ENCODE peak calls at places on chromosome 3, in nine cellular contexts. One of them, this sample, is unnamed.

GRCh38 chr3:194615221-194615620 is 18.0 kb downstream of the TMEM44 start:
- DNase-seq in K562: no peak
- DNase-seq in A549: no peak
- DNase-seq in prostate gland: no peak
- DNase-seq in lower lobe of right lung: no peak
- DNase-seq in HFF-Myc: no peak
- DNase-seq in adrenal gland: no peak
- DNase-seq in fibroblast of pulmonary artery: no peak
- DNase-seq in A673: no peak
- DNase-seq in this sample: no peak

GRCh38 chr3:44835684-44836083 is 26.0 kb upstream of the TMEM42 start:
- DNase-seq in K562: no peak
- DNase-seq in A549: no peak
- DNase-seq in prostate gland: no peak
- DNase-seq in lower lobe of right lung: no peak
- DNase-seq in HFF-Myc: no peak
- DNase-seq in adrenal gland: no peak
- DNase-seq in fibroblast of pulmonary artery: no peak
- DNase-seq in A673: no peak
- DNase-seq in this sample: no peak

GRCh38 chr3:122394173-122394572 is 10.2 kb downstream of the FAM162A start:
- DNase-seq in K562: no peak
- DNase-seq in A549: no peak
- DNase-seq in prostate gland: no peak
- DNase-seq in lower lobe of right lung: no peak
- DNase-seq in HFF-Myc: no peak
- DNase-seq in adrenal gland: no peak
- DNase-seq in fibroblast of pulmonary artery: no peak
- DNase-seq in A673: no peak
- DNase-seq in this sample: no peak

GRCh38 chr3:113293348-113293747 is 82.0 kb downstream of the BOC start:
- DNase-seq in K562: no peak
- DNase-seq in A549: no peak
- DNase-seq in prostate gland: no peak
- DNase-seq in lower lobe of right lung: no peak
- DNase-seq in HFF-Myc: no peak
- DNase-seq in adrenal gland: no peak
- DNase-seq in fibroblast of pulmonary artery: no peak
- DNase-seq in A673: no peak
- DNase-seq in this sample: no peak

GRCh38 chr3:172892158-172892557 is 141.6 kb downstream of the ECT2 start:
- DNase-seq in K562: no peak
- DNase-seq in A549: no peak
- DNase-seq in prostate gland: no peak
- DNase-seq in lower lobe of right lung: no peak
- DNase-seq in HFF-Myc: peak; percentile 88
- DNase-seq in adrenal gland: no peak
- DNase-seq in fibroblast of pulmonary artery: peak; percentile 77
- DNase-seq in A673: peak; percentile 28
- DNase-seq in this sample: no peak

GRCh38 chr3:46558184-46559029 is 7.7 kb downstream of the LRRC2 start:
- DNase-seq in K562: peak; percentile 97
- DNase-seq in A549: peak; percentile 89
- DNase-seq in prostate gland: peak; percentile 79
- DNase-seq in lower lobe of right lung: peak; percentile 87
- DNase-seq in HFF-Myc: peak; percentile 86
- DNase-seq in adrenal gland: peak; percentile 67
- DNase-seq in fibroblast of pulmonary artery: peak; percentile 83
- DNase-seq in A673: peak; percentile 83
- DNase-seq in this sample: peak; percentile 94

GRCh38 chr3:155102329-155102728 is 22.2 kb downstream of the MME start:
- DNase-seq in K562: no peak
- DNase-seq in A549: no peak
- DNase-seq in prostate gland: no peak
- DNase-seq in lower lobe of right lung: no peak
- DNase-seq in HFF-Myc: no peak
- DNase-seq in adrenal gland: no peak
- DNase-seq in fibroblast of pulmonary artery: no peak
- DNase-seq in A673: no peak
- DNase-seq in this sample: no peak

GRCh38 chr3:44277925-44278324 is 36.2 kb downstream of the TOPAZ1 start:
- DNase-seq in K562: no peak
- DNase-seq in A549: no peak
- DNase-seq in prostate gland: no peak
- DNase-seq in lower lobe of right lung: no peak
- DNase-seq in HFF-Myc: no peak
- DNase-seq in adrenal gland: no peak
- DNase-seq in fibroblast of pulmonary artery: no peak
- DNase-seq in A673: no peak
- DNase-seq in this sample: no peak

GRCh38 chr3:73461582-73461981 is 163.2 kb downstream of the PDZRN3 start:
- DNase-seq in K562: no peak
- DNase-seq in A549: no peak
- DNase-seq in prostate gland: no peak
- DNase-seq in lower lobe of right lung: no peak
- DNase-seq in HFF-Myc: no peak
- DNase-seq in adrenal gland: peak; percentile 32
- DNase-seq in fibroblast of pulmonary artery: peak; percentile 34
- DNase-seq in A673: no peak
- DNase-seq in this sample: peak; percentile 79

GRCh38 chr3:127172670-127173515 is 20.0 kb upstream of the PRR23E start:
- DNase-seq in K562: no peak
- DNase-seq in A549: no peak
- DNase-seq in prostate gland: no peak
- DNase-seq in lower lobe of right lung: no peak
- DNase-seq in HFF-Myc: peak; percentile 52
- DNase-seq in adrenal gland: peak; percentile 15
- DNase-seq in fibroblast of pulmonary artery: peak; percentile 30
- DNase-seq in A673: peak; percentile 83
- DNase-seq in this sample: peak; percentile 69

GRCh38 chr3:73026111-73026510 is 29.5 kb downstream of the PPP4R2 start:
- DNase-seq in K562: no peak
- DNase-seq in A549: no peak
- DNase-seq in prostate gland: no peak
- DNase-seq in lower lobe of right lung: no peak
- DNase-seq in HFF-Myc: no peak
- DNase-seq in adrenal gland: no peak
- DNase-seq in fibroblast of pulmonary artery: no peak
- DNase-seq in A673: no peak
- DNase-seq in this sample: no peak

GRCh38 chr3:62622553-62623174 is 249.3 kb upstream of the FEZF2 start:
- DNase-seq in K562: peak; percentile 34
- DNase-seq in A549: peak; percentile 34
- DNase-seq in prostate gland: peak; percentile 10
- DNase-seq in lower lobe of right lung: no peak
- DNase-seq in HFF-Myc: peak; percentile 44
- DNase-seq in adrenal gland: peak; percentile 12
- DNase-seq in fibroblast of pulmonary artery: peak; percentile 81
- DNase-seq in A673: peak; percentile 48
- DNase-seq in this sample: no peak

GRCh38 chr3:123907720-123908119 is 23.6 kb upstream of the MYLK start:
- DNase-seq in K562: no peak
- DNase-seq in A549: no peak
- DNase-seq in prostate gland: no peak
- DNase-seq in lower lobe of right lung: no peak
- DNase-seq in HFF-Myc: no peak
- DNase-seq in adrenal gland: no peak
- DNase-seq in fibroblast of pulmonary artery: no peak
- DNase-seq in A673: no peak
- DNase-seq in this sample: no peak

GRCh38 chr3:168545591-168545990 is 449.9 kb upstream of the GOLIM4 start:
- DNase-seq in K562: no peak
- DNase-seq in A549: no peak
- DNase-seq in prostate gland: no peak
- DNase-seq in lower lobe of right lung: no peak
- DNase-seq in HFF-Myc: no peak
- DNase-seq in adrenal gland: no peak
- DNase-seq in fibroblast of pulmonary artery: peak; percentile 27
- DNase-seq in A673: no peak
- DNase-seq in this sample: no peak

GRCh38 chr3:73490453-73491311 is 134.1 kb downstream of the PDZRN3 start:
- DNase-seq in K562: no peak
- DNase-seq in A549: no peak
- DNase-seq in prostate gland: no peak
- DNase-seq in lower lobe of right lung: peak; percentile 51
- DNase-seq in HFF-Myc: no peak
- DNase-seq in adrenal gland: peak; percentile 70
- DNase-seq in fibroblast of pulmonary artery: peak; percentile 25
- DNase-seq in A673: no peak
- DNase-seq in this sample: peak; percentile 56

GRCh38 chr3:127822166-127822835 is at the start of gene MGLL:
- DNase-seq in K562: no peak
- DNase-seq in A549: peak; percentile 43
- DNase-seq in prostate gland: no peak
- DNase-seq in lower lobe of right lung: peak; percentile 68
- DNase-seq in HFF-Myc: no peak
- DNase-seq in adrenal gland: peak; percentile 22
- DNase-seq in fibroblast of pulmonary artery: peak; percentile 32
- DNase-seq in A673: peak; percentile 26
- DNase-seq in this sample: peak; percentile 78

GRCh38 chr3:108757404-108757982 is at the start of gene RETNLB:
- DNase-seq in K562: no peak
- DNase-seq in A549: no peak
- DNase-seq in prostate gland: no peak
- DNase-seq in lower lobe of right lung: no peak
- DNase-seq in HFF-Myc: no peak
- DNase-seq in adrenal gland: no peak
- DNase-seq in fibroblast of pulmonary artery: no peak
- DNase-seq in A673: peak; percentile 5
- DNase-seq in this sample: no peak
- H3K4me3 ChIP-seq in K562: no peak within 1 kb of the TSS
- H3K4me3 ChIP-seq in A549: no peak within 1 kb of the TSS
- H3K4me3 ChIP-seq in prostate gland: no peak within 1 kb of the TSS
- H3K4me3 ChIP-seq in lower lobe of right lung: no peak within 1 kb of the TSS
- H3K4me3 ChIP-seq in HFF-Myc: no peak within 1 kb of the TSS
- H3K4me3 ChIP-seq in adrenal gland: no peak within 1 kb of the TSS
- H3K4me3 ChIP-seq in fibroblast of pulmonary artery: no peak within 1 kb of the TSS
- H3K4me3 ChIP-seq in A673: no peak within 1 kb of the TSS
- H3K4me3 ChIP-seq in this sample: no peak within 1 kb of the TSS

GRCh38 chr3:161219495-161219894 is 1.6 kb upstream of the NMD3 start:
- DNase-seq in K562: no peak
- DNase-seq in A549: no peak
- DNase-seq in prostate gland: no peak
- DNase-seq in lower lobe of right lung: no peak
- DNase-seq in HFF-Myc: no peak
- DNase-seq in adrenal gland: no peak
- DNase-seq in fibroblast of pulmonary artery: no peak
- DNase-seq in A673: no peak
- DNase-seq in this sample: no peak

GRCh38 chr3:161221881-161222600 is 930 bp downstream of the NMD3 start:
- DNase-seq in K562: peak; percentile 18
- DNase-seq in A549: peak; percentile 21
- DNase-seq in prostate gland: peak; percentile 21
- DNase-seq in lower lobe of right lung: peak; percentile 46
- DNase-seq in HFF-Myc: no peak
- DNase-seq in adrenal gland: peak; percentile 49
- DNase-seq in fibroblast of pulmonary artery: peak; percentile 44
- DNase-seq in A673: peak; percentile 47
- DNase-seq in this sample: peak; percentile 68

GRCh38 chr3:161220850-161221753 is at the start of gene NMD3:
- DNase-seq in K562: peak; percentile 94
- DNase-seq in A549: peak; percentile 93
- DNase-seq in prostate gland: peak; percentile 95
- DNase-seq in lower lobe of right lung: peak; percentile 94
- DNase-seq in HFF-Myc: peak; percentile 77
- DNase-seq in adrenal gland: peak; percentile 95
- DNase-seq in fibroblast of pulmonary artery: peak; percentile 96
- DNase-seq in A673: peak; percentile 97
- DNase-seq in this sample: peak; percentile 98

GRCh38 chr3:161224786-161225185 is 3.7 kb downstream of the NMD3 start:
- DNase-seq in K562: no peak
- DNase-seq in A549: no peak
- DNase-seq in prostate gland: no peak
- DNase-seq in lower lobe of right lung: no peak
- DNase-seq in HFF-Myc: no peak
- DNase-seq in adrenal gland: no peak
- DNase-seq in fibroblast of pulmonary artery: no peak
- DNase-seq in A673: no peak
- DNase-seq in this sample: no peak

DNA sequence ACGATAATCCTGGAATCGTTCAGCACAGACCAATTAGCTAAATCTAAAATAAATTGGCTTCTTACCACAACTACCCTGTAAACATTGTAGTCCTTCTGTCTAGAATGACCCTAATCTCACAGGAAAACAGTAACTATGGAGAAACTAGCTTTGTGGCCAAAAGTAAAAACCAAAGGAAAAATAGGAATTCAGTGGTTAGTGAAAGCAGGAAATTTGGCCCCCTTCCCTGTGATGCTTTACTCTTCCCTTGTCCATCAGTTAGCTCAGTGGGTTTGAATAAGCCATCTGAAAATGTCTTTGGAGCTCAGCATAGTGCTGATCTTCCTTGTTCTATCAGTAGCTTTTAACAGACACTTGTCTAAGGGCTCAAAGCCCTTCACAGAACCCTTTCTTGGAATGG is 1.6 kb downstream of the NMD3 start:
- DNase-seq in K562: peak; percentile 13
- DNase-seq in A549: no peak
- DNase-seq in prostate gland: no peak
- DNase-seq in lower lobe of right lung: no peak
- DNase-seq in HFF-Myc: no peak
- DNase-seq in adrenal gland: no peak
- DNase-seq in fibroblast of pulmonary artery: peak; percentile 46
- DNase-seq in A673: no peak
- DNase-seq in this sample: no peak
- H3K4me3 ChIP-seq in K562: peak overlapping the region; percentile 85
- H3K4me3 ChIP-seq in A549: peak overlapping the region; percentile 80
- H3K4me3 ChIP-seq in prostate gland: peak overlapping the region; percentile 97
- H3K4me3 ChIP-seq in lower lobe of right lung: peak overlapping the region; percentile 92
- H3K4me3 ChIP-seq in HFF-Myc: peak overlapping the region; percentile 92
- H3K4me3 ChIP-seq in adrenal gland: no peak overlapping the region
- H3K4me3 ChIP-seq in fibroblast of pulmonary artery: peak overlapping the region; percentile 90
- H3K4me3 ChIP-seq in A673: peak overlapping the region; percentile 97
- H3K4me3 ChIP-seq in this sample: peak overlapping the region; percentile 82

GRCh38 chr3:187185759-187186158 is 11.5 kb upstream of the RTP1 start:
- DNase-seq in K562: no peak
- DNase-seq in A549: no peak
- DNase-seq in prostate gland: no peak
- DNase-seq in lower lobe of right lung: no peak
- DNase-seq in HFF-Myc: no peak
- DNase-seq in adrenal gland: no peak
- DNase-seq in fibroblast of pulmonary artery: no peak
- DNase-seq in A673: no peak
- DNase-seq in this sample: no peak
- H3K4me3 ChIP-seq in K562: no peak overlapping the region
- H3K4me3 ChIP-seq in A549: no peak overlapping the region
- H3K4me3 ChIP-seq in prostate gland: no peak overlapping the region
- H3K4me3 ChIP-seq in lower lobe of right lung: no peak overlapping the region
- H3K4me3 ChIP-seq in HFF-Myc: no peak overlapping the region
- H3K4me3 ChIP-seq in adrenal gland: no peak overlapping the region
- H3K4me3 ChIP-seq in fibroblast of pulmonary artery: no peak overlapping the region
- H3K4me3 ChIP-seq in A673: no peak overlapping the region
- H3K4me3 ChIP-seq in this sample: no peak overlapping the region

DNA sequence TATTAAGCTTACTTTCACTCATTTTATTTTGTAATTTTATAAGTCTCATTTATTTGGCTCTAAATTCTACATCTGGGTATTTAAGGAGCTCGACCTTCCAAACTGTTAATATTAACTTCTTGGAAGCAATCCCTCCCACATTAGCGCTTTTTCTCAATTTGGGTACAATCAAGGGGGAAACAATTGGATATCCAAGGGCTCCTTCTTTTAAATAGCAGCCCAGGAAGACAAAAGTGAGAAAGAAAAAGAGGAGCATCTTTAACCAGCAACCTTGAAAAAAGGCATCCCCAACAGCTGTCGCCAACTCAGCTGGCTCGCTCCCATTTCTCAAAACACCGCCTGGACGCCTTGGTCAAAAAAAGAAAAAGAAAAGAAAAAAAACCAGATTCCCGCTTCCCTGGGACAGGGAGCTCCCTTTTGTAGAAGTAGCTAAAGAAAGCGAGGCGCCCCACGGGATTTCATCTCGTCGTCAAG is 864 bp downstream of the C3orf70 start:
- DNase-seq in K562: no peak
- DNase-seq in A549: no peak
- DNase-seq in prostate gland: no peak
- DNase-seq in lower lobe of right lung: no peak
- DNase-seq in HFF-Myc: no peak
- DNase-seq in adrenal gland: no peak
- DNase-seq in fibroblast of pulmonary artery: peak; percentile 23
- DNase-seq in A673: peak; percentile 39
- DNase-seq in this sample: no peak
- H3K4me3 ChIP-seq in K562: peak overlapping the region; percentile 35
- H3K4me3 ChIP-seq in A549: peak overlapping the region; percentile 54
- H3K4me3 ChIP-seq in prostate gland: peak overlapping the region; percentile 48
- H3K4me3 ChIP-seq in lower lobe of right lung: peak overlapping the region; percentile 66
- H3K4me3 ChIP-seq in HFF-Myc: no peak overlapping the region
- H3K4me3 ChIP-seq in adrenal gland: peak overlapping the region; percentile 20
- H3K4me3 ChIP-seq in fibroblast of pulmonary artery: peak overlapping the region; percentile 49
- H3K4me3 ChIP-seq in A673: peak overlapping the region; percentile 43
- H3K4me3 ChIP-seq in this sample: peak overlapping the region; percentile 71